ENCODE peak calls at places on chromosome X, in seven cellular contexts. One of them, this sample, is unnamed.

GRCh38 chrX:138710866-138711331 is 618 bp downstream of the FGF13 start:
- DNase-seq in type B pancreatic cell: peak
- DNase-seq in GM23338: peak
- DNase-seq in RKO: no peak
- DNase-seq in left lung: no peak
- DNase-seq in choroid plexus epithelial cell: no peak
- DNase-seq in amygdala: no peak
- DNase-seq in this sample: no peak

GRCh38 chrX:134949271-134949670 is 41.5 kb upstream of the SMIM10 start:
- DNase-seq in type B pancreatic cell: no peak
- DNase-seq in GM23338: no peak
- DNase-seq in RKO: no peak
- DNase-seq in left lung: no peak
- DNase-seq in choroid plexus epithelial cell: peak
- DNase-seq in amygdala: no peak
- DNase-seq in this sample: no peak

GRCh38 chrX:118181030-118181429 is 64.4 kb upstream of the KLHL13 start:
- DNase-seq in type B pancreatic cell: no peak
- DNase-seq in GM23338: no peak
- DNase-seq in RKO: no peak
- DNase-seq in left lung: no peak
- DNase-seq in choroid plexus epithelial cell: no peak
- DNase-seq in amygdala: no peak
- DNase-seq in this sample: no peak

GRCh38 chrX:65723706-65724105 is 56.3 kb downstream of the MSN start:
- DNase-seq in type B pancreatic cell: no peak
- DNase-seq in GM23338: no peak
- DNase-seq in RKO: no peak
- DNase-seq in left lung: no peak
- DNase-seq in choroid plexus epithelial cell: peak
- DNase-seq in amygdala: no peak
- DNase-seq in this sample: peak

GRCh38 chrX:67724359-67725110 is 180.7 kb downstream of the AR start:
- DNase-seq in type B pancreatic cell: no peak
- DNase-seq in GM23338: no peak
- DNase-seq in RKO: no peak
- DNase-seq in left lung: no peak
- DNase-seq in choroid plexus epithelial cell: peak
- DNase-seq in amygdala: no peak
- DNase-seq in this sample: no peak

GRCh38 chrX:71181558-71181909 is 36.9 kb downstream of the NLGN3 start:
- DNase-seq in type B pancreatic cell: no peak
- DNase-seq in GM23338: no peak
- DNase-seq in RKO: no peak
- DNase-seq in left lung: no peak
- DNase-seq in choroid plexus epithelial cell: peak
- DNase-seq in amygdala: no peak
- DNase-seq in this sample: peak

GRCh38 chrX:25017667-25018247 is 2.0 kb upstream of the ARX start:
- DNase-seq in type B pancreatic cell: no peak
- DNase-seq in GM23338: no peak
- DNase-seq in RKO: no peak
- DNase-seq in left lung: no peak
- DNase-seq in choroid plexus epithelial cell: no peak
- DNase-seq in amygdala: no peak
- DNase-seq in this sample: no peak

GRCh38 chrX:20300822-20301221 is 34.1 kb upstream of the RPS6KA3 start:
- DNase-seq in type B pancreatic cell: no peak
- DNase-seq in GM23338: no peak
- DNase-seq in RKO: peak
- DNase-seq in left lung: no peak
- DNase-seq in choroid plexus epithelial cell: no peak
- DNase-seq in amygdala: no peak
- DNase-seq in this sample: no peak

GRCh38 chrX:102654696-102655095 is 3.4 kb downstream of the GPRASP1 start:
- DNase-seq in type B pancreatic cell: no peak
- DNase-seq in GM23338: no peak
- DNase-seq in RKO: no peak
- DNase-seq in left lung: no peak
- DNase-seq in choroid plexus epithelial cell: no peak
- DNase-seq in amygdala: no peak
- DNase-seq in this sample: no peak

GRCh38 chrX:136584545-136584944 is 52.5 kb downstream of the VGLL1 start:
- DNase-seq in type B pancreatic cell: no peak
- DNase-seq in GM23338: no peak
- DNase-seq in RKO: no peak
- DNase-seq in left lung: no peak
- DNase-seq in choroid plexus epithelial cell: no peak
- DNase-seq in amygdala: no peak
- DNase-seq in this sample: peak

GRCh38 chrX:46750829-46751228 is 8.1 kb downstream of the SLC9A7 start:
- DNase-seq in type B pancreatic cell: no peak
- DNase-seq in GM23338: no peak
- DNase-seq in RKO: no peak
- DNase-seq in left lung: no peak
- DNase-seq in choroid plexus epithelial cell: no peak
- DNase-seq in amygdala: no peak
- DNase-seq in this sample: no peak

GRCh38 chrX:5242091-5242790 is 986.4 kb downstream of the NLGN4X start:
- DNase-seq in type B pancreatic cell: no peak
- DNase-seq in GM23338: peak
- DNase-seq in RKO: no peak
- DNase-seq in left lung: no peak
- DNase-seq in choroid plexus epithelial cell: no peak
- DNase-seq in amygdala: no peak
- DNase-seq in this sample: no peak

GRCh38 chrX:129553619-129554288 is 13.7 kb downstream of the OCRL start:
- DNase-seq in type B pancreatic cell: no peak
- DNase-seq in GM23338: no peak
- DNase-seq in RKO: no peak
- DNase-seq in left lung: no peak
- DNase-seq in choroid plexus epithelial cell: no peak
- DNase-seq in amygdala: no peak
- DNase-seq in this sample: no peak

GRCh38 chrX:63349307-63349706 is 1.8 kb downstream of the SPIN4 start:
- DNase-seq in type B pancreatic cell: no peak
- DNase-seq in GM23338: peak
- DNase-seq in RKO: peak
- DNase-seq in left lung: no peak
- DNase-seq in choroid plexus epithelial cell: peak
- DNase-seq in amygdala: no peak
- DNase-seq in this sample: no peak

GRCh38 chrX:30283456-30284200 is 25.6 kb downstream of the NR0B1 start:
- DNase-seq in type B pancreatic cell: no peak
- DNase-seq in GM23338: peak
- DNase-seq in RKO: peak
- DNase-seq in left lung: no peak
- DNase-seq in choroid plexus epithelial cell: peak
- DNase-seq in amygdala: no peak
- DNase-seq in this sample: no peak

GRCh38 chrX:110944793-110945466 is 149.3 kb upstream of the CHRDL1 start:
- DNase-seq in type B pancreatic cell: no peak
- DNase-seq in GM23338: peak
- DNase-seq in RKO: no peak
- DNase-seq in left lung: no peak
- DNase-seq in choroid plexus epithelial cell: no peak
- DNase-seq in amygdala: peak
- DNase-seq in this sample: no peak

GRCh38 chrX:140190441-140191108 is 225.3 kb upstream of the CXorf66 start:
- DNase-seq in type B pancreatic cell: no peak
- DNase-seq in GM23338: no peak
- DNase-seq in RKO: no peak
- DNase-seq in left lung: no peak
- DNase-seq in choroid plexus epithelial cell: peak
- DNase-seq in amygdala: no peak
- DNase-seq in this sample: no peak

GRCh38 chrX:134880866-134881265 is 109.9 kb upstream of the SMIM10 start:
- DNase-seq in type B pancreatic cell: no peak
- DNase-seq in GM23338: no peak
- DNase-seq in RKO: no peak
- DNase-seq in left lung: no peak
- DNase-seq in choroid plexus epithelial cell: peak
- DNase-seq in amygdala: no peak
- DNase-seq in this sample: no peak

GRCh38 chrX:39112143-39112542 is 310.9 kb downstream of the MID1IP1 start:
- DNase-seq in type B pancreatic cell: no peak
- DNase-seq in GM23338: no peak
- DNase-seq in RKO: no peak
- DNase-seq in left lung: no peak
- DNase-seq in choroid plexus epithelial cell: no peak
- DNase-seq in amygdala: no peak
- DNase-seq in this sample: no peak

GRCh38 chrX:111837226-111837625 is 38.8 kb upstream of the TRPC5OS start:
- DNase-seq in type B pancreatic cell: no peak
- DNase-seq in GM23338: no peak
- DNase-seq in RKO: no peak
- DNase-seq in left lung: no peak
- DNase-seq in choroid plexus epithelial cell: no peak
- DNase-seq in amygdala: no peak
- DNase-seq in this sample: no peak

GRCh38 chrX:25066131-25066530 is 50.4 kb upstream of the ARX start:
- DNase-seq in type B pancreatic cell: no peak
- DNase-seq in GM23338: no peak
- DNase-seq in RKO: no peak
- DNase-seq in left lung: no peak
- DNase-seq in choroid plexus epithelial cell: no peak
- DNase-seq in amygdala: no peak
- DNase-seq in this sample: no peak

GRCh38 chrX:155094468-155095061 is 23.3 kb downstream of the BRCC3 start:
- DNase-seq in type B pancreatic cell: no peak
- DNase-seq in GM23338: peak
- DNase-seq in RKO: peak
- DNase-seq in left lung: no peak
- DNase-seq in choroid plexus epithelial cell: peak
- DNase-seq in amygdala: no peak
- DNase-seq in this sample: peak

GRCh38 chrX:153875391-153876111 is 10.4 kb downstream of the L1CAM start:
- DNase-seq in type B pancreatic cell: peak
- DNase-seq in GM23338: peak
- DNase-seq in RKO: peak
- DNase-seq in left lung: peak
- DNase-seq in choroid plexus epithelial cell: peak
- DNase-seq in amygdala: no peak
- DNase-seq in this sample: peak

GRCh38 chrX:112865464-112866025 is 24.9 kb upstream of the AMOT start:
- DNase-seq in type B pancreatic cell: no peak
- DNase-seq in GM23338: no peak
- DNase-seq in RKO: no peak
- DNase-seq in left lung: no peak
- DNase-seq in choroid plexus epithelial cell: no peak
- DNase-seq in amygdala: no peak
- DNase-seq in this sample: no peak

GRCh38 chrX:79330022-79330421 is 37.1 kb downstream of the ITM2A start:
- DNase-seq in type B pancreatic cell: no peak
- DNase-seq in GM23338: peak
- DNase-seq in RKO: no peak
- DNase-seq in left lung: no peak
- DNase-seq in choroid plexus epithelial cell: no peak
- DNase-seq in amygdala: no peak
- DNase-seq in this sample: no peak

GRCh38 chrX:17521871-17522693 is 147.1 kb downstream of the NHS start:
- DNase-seq in type B pancreatic cell: no peak
- DNase-seq in GM23338: peak
- DNase-seq in RKO: peak
- DNase-seq in left lung: no peak
- DNase-seq in choroid plexus epithelial cell: peak
- DNase-seq in amygdala: no peak
- DNase-seq in this sample: no peak

GRCh38 chrX:140431521-140431920 is 73.3 kb downstream of the SOX3 start:
- DNase-seq in type B pancreatic cell: no peak
- DNase-seq in GM23338: no peak
- DNase-seq in RKO: no peak
- DNase-seq in left lung: no peak
- DNase-seq in choroid plexus epithelial cell: no peak
- DNase-seq in amygdala: no peak
- DNase-seq in this sample: no peak

GRCh38 chrX:105869676-105870075 is 47.3 kb downstream of the NRK start:
- DNase-seq in type B pancreatic cell: no peak
- DNase-seq in GM23338: no peak
- DNase-seq in RKO: no peak
- DNase-seq in left lung: no peak
- DNase-seq in choroid plexus epithelial cell: peak
- DNase-seq in amygdala: no peak
- DNase-seq in this sample: no peak

GRCh38 chrX:40151211-40152172 is 53.7 kb upstream of the BCOR start:
- DNase-seq in type B pancreatic cell: no peak
- DNase-seq in GM23338: peak
- DNase-seq in RKO: no peak
- DNase-seq in left lung: no peak
- DNase-seq in choroid plexus epithelial cell: no peak
- DNase-seq in amygdala: no peak
- DNase-seq in this sample: no peak

This sample was measured in activated T-cell treated with anti-CD3 and anti-CD28 coated beads for 24 hours.